ENCODE peak calls at places on chromosomes 5 and 9, in six cellular contexts. One of them, this sample, is unnamed.

GRCh38 chr5:134964359-134965270 is 3.1 kb upstream of the CATSPER3 start:
- DNase-seq in MM.1S: no peak
- DNase-seq in mammary epithelial cell: no peak
- DNase-seq in mesenchymal stem cell: no peak
- DNase-seq in fibroblast of lung: no peak
- DNase-seq in HCT116: no peak
- DNase-seq in this sample: no peak

GRCh38 chr5:93519737-93520136 is 61.3 kb downstream of the NR2F1-AS1 start:
- DNase-seq in MM.1S: no peak
- DNase-seq in mammary epithelial cell: no peak
- DNase-seq in mesenchymal stem cell: no peak
- DNase-seq in fibroblast of lung: peak
- DNase-seq in HCT116: no peak
- DNase-seq in this sample: peak

GRCh38 chr5:135158982-135159381 is 125.0 kb upstream of the PITX1 start:
- DNase-seq in MM.1S: no peak
- DNase-seq in mammary epithelial cell: no peak
- DNase-seq in mesenchymal stem cell: no peak
- DNase-seq in fibroblast of lung: no peak
- DNase-seq in HCT116: no peak
- DNase-seq in this sample: no peak

GRCh38 chr5:88555658-88556057 is 287.0 kb upstream of the TMEM161B start:
- DNase-seq in MM.1S: peak
- DNase-seq in mammary epithelial cell: no peak
- DNase-seq in mesenchymal stem cell: no peak
- DNase-seq in fibroblast of lung: no peak
- DNase-seq in HCT116: no peak
- DNase-seq in this sample: peak

GRCh38 chr5:169195601-169196000 is 105.3 kb downstream of the SLIT3 start:
- DNase-seq in MM.1S: no peak
- DNase-seq in mammary epithelial cell: no peak
- DNase-seq in mesenchymal stem cell: no peak
- DNase-seq in fibroblast of lung: no peak
- DNase-seq in HCT116: no peak
- DNase-seq in this sample: no peak

GRCh38 chr9:33881635-33882034 is 64.7 kb downstream of the UBE2R2 start:
- DNase-seq in MM.1S: no peak
- DNase-seq in mammary epithelial cell: peak
- DNase-seq in mesenchymal stem cell: peak
- DNase-seq in fibroblast of lung: no peak
- DNase-seq in HCT116: no peak
- DNase-seq in this sample: peak

GRCh38 chr5:110785356-110785755 is 46.5 kb downstream of the SLC25A46 start:
- DNase-seq in MM.1S: no peak
- DNase-seq in mammary epithelial cell: peak
- DNase-seq in mesenchymal stem cell: no peak
- DNase-seq in fibroblast of lung: peak
- DNase-seq in HCT116: no peak
- DNase-seq in this sample: peak

GRCh38 chr5:162325143-162325727 is 257.7 kb downstream of the GABRG2 start:
- DNase-seq in MM.1S: no peak
- DNase-seq in mammary epithelial cell: no peak
- DNase-seq in mesenchymal stem cell: no peak
- DNase-seq in fibroblast of lung: no peak
- DNase-seq in HCT116: no peak
- DNase-seq in this sample: no peak

GRCh38 chr5:18043344-18043743 is 409.1 kb downstream of the TAF11L14 start:
- DNase-seq in MM.1S: no peak
- DNase-seq in mammary epithelial cell: peak
- DNase-seq in mesenchymal stem cell: no peak
- DNase-seq in fibroblast of lung: no peak
- DNase-seq in HCT116: no peak
- DNase-seq in this sample: no peak

GRCh38 chr5:96885518-96886338 is 9.4 kb downstream of the ERAP2 start:
- DNase-seq in MM.1S: peak
- DNase-seq in mammary epithelial cell: no peak
- DNase-seq in mesenchymal stem cell: no peak
- DNase-seq in fibroblast of lung: no peak
- DNase-seq in HCT116: no peak
- DNase-seq in this sample: peak

GRCh38 chr9:86494644-86495081 is 140.5 kb upstream of the TUT7 start:
- DNase-seq in MM.1S: no peak
- DNase-seq in mammary epithelial cell: peak
- DNase-seq in mesenchymal stem cell: peak
- DNase-seq in fibroblast of lung: peak
- DNase-seq in HCT116: no peak
- DNase-seq in this sample: peak

GRCh38 chr9:114138537-114138936 is 16.8 kb upstream of the COL27A1 start:
- DNase-seq in MM.1S: no peak
- DNase-seq in mammary epithelial cell: no peak
- DNase-seq in mesenchymal stem cell: no peak
- DNase-seq in fibroblast of lung: no peak
- DNase-seq in HCT116: no peak
- DNase-seq in this sample: no peak

GRCh38 chr5:89967806-89968444 is 441.6 kb downstream of the CETN3 start:
- DNase-seq in MM.1S: no peak
- DNase-seq in mammary epithelial cell: peak
- DNase-seq in mesenchymal stem cell: peak
- DNase-seq in fibroblast of lung: peak
- DNase-seq in HCT116: no peak
- DNase-seq in this sample: peak

DNA sequence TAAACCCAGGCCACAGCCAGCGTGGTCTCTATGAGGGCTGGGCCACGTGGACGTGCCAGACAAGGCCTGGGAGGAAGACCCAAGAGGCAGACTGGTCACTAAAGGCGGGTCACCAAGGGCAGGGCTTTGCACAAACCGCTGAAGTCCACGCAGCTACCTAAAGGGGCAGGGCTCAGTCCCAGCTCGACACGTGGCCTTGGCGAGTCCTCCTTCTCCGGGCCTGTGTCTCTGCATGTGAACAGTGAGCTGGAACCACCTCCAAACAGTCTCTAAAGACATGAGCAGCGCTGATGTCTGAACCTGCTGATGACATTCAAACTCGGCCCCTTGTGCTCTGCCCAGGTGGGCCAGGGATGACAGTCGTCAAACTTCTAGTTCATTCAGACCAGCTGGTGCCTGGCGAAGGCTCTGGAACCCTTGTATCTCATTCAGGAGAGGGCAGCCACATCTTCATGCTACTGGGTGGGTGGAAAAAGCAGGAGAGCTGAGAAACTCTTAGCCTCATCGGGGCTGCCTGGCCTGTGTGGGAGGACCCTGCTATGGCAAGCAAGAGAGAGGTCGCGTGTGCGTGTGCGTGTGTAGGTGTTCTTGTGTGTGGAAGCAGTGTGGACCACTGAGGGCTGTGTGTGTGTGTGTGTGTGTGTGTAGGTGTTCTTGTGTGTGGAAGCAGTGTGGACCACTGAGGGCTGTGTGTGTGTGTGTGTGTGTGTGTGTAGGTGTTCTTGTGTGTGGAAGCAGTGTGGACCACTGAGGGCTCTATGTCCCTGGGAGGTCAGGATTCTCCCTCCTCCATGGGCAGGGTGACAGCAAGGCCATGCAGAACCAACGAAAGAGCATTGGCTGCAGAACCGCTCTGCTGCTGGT is 14.1 kb upstream of the SLC25A51 start:
- DNase-seq in MM.1S: no peak
- DNase-seq in mammary epithelial cell: no peak
- DNase-seq in mesenchymal stem cell: no peak
- DNase-seq in fibroblast of lung: no peak
- DNase-seq in HCT116: no peak
- DNase-seq in this sample: no peak
- H3K27ac ChIP-seq in MM.1S: no peak
- H3K27ac ChIP-seq in mammary epithelial cell: no peak
- H3K27ac ChIP-seq in mesenchymal stem cell: no peak
- H3K27ac ChIP-seq in fibroblast of lung: peak
- H3K27ac ChIP-seq in HCT116: no peak
- H3K27ac ChIP-seq in this sample: no peak

GRCh38 chr5:178107889-178108288 is 5.4 kb upstream of the N4BP3 start:
- DNase-seq in MM.1S: no peak
- DNase-seq in mammary epithelial cell: no peak
- DNase-seq in mesenchymal stem cell: no peak
- DNase-seq in fibroblast of lung: no peak
- DNase-seq in HCT116: no peak
- DNase-seq in this sample: no peak
- H2AFZ ChIP-seq in MM.1S: no peak
- H2AFZ ChIP-seq in mammary epithelial cell: peak
- H2AFZ ChIP-seq in mesenchymal stem cell: no peak
- H2AFZ ChIP-seq in fibroblast of lung: no peak
- H2AFZ ChIP-seq in HCT116: no peak
- H2AFZ ChIP-seq in this sample: no peak

GRCh38 chr9:136193891-136194279 is 11.0 kb downstream of the LHX3 start:
- DNase-seq in MM.1S: no peak
- DNase-seq in mammary epithelial cell: no peak
- DNase-seq in mesenchymal stem cell: no peak
- DNase-seq in fibroblast of lung: no peak
- DNase-seq in HCT116: no peak
- DNase-seq in this sample: no peak

GRCh38 chr9:136192289-136193126 is 12.4 kb downstream of the LHX3 start:
- DNase-seq in MM.1S: no peak
- DNase-seq in mammary epithelial cell: no peak
- DNase-seq in mesenchymal stem cell: no peak
- DNase-seq in fibroblast of lung: peak
- DNase-seq in HCT116: no peak
- DNase-seq in this sample: no peak

GRCh38 chr9:136191549-136192286 is 13.2 kb downstream of the LHX3 start:
- DNase-seq in MM.1S: no peak
- DNase-seq in mammary epithelial cell: no peak
- DNase-seq in mesenchymal stem cell: no peak
- DNase-seq in fibroblast of lung: peak
- DNase-seq in HCT116: no peak
- DNase-seq in this sample: no peak

GRCh38 chr9:136194540-136194939 is 10.4 kb downstream of the LHX3 start:
- DNase-seq in MM.1S: no peak
- DNase-seq in mammary epithelial cell: no peak
- DNase-seq in mesenchymal stem cell: no peak
- DNase-seq in fibroblast of lung: no peak
- DNase-seq in HCT116: no peak
- DNase-seq in this sample: no peak

DNA sequence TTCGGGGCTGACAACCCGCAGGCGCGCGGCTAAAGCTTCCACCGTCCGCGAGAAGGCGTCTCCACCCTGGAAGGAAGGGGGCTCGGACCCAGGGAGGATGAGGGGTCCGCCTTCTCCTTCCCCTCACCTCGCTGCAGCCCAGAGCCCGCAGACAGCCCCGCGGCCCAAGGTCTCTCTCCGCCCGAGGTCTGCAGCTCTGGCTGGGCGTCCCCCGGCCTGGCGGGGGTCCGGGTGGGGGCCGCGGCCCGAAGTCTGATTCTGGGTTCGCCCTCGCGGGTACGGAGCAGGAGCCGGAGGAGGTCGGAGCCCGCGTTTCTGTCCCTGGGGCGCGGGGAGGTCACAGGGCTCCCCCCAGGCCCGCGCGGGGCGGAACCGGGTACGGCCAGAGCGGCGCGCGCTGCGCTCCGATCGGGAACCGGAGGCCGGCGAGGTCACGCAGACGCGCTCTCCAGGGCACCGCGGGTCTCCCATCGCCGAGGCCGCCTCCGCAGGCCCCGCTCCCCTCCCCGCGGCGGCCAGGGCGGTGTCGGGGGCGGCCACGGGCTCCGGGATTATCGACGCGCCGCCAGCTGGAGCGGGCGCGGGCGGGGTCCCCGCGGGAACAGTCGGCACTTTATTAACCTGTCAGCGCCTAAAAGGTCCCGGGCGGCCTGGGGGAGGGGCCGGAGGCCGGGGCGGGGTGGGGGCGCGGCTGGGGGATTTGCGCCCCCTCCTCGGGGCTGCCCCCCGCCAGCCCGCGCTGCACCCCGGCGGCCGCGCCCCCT is 11.6 kb downstream of the LHX3 start:
- DNase-seq in MM.1S: no peak
- DNase-seq in mammary epithelial cell: no peak
- DNase-seq in mesenchymal stem cell: no peak
- DNase-seq in fibroblast of lung: no peak
- DNase-seq in HCT116: no peak
- DNase-seq in this sample: no peak
- H3K9ac ChIP-seq in MM.1S: no peak
- H3K9ac ChIP-seq in mammary epithelial cell: no peak
- H3K9ac ChIP-seq in mesenchymal stem cell: no peak
- H3K9ac ChIP-seq in fibroblast of lung: no peak
- H3K9ac ChIP-seq in HCT116: no peak
- H3K9ac ChIP-seq in this sample: no peak

GRCh38 chr9:11086561-11086960 is 473.8 kb upstream of the PTPRD start:
- DNase-seq in MM.1S: no peak
- DNase-seq in mammary epithelial cell: no peak
- DNase-seq in mesenchymal stem cell: peak
- DNase-seq in fibroblast of lung: peak
- DNase-seq in HCT116: no peak
- DNase-seq in this sample: peak
- H3K27ac ChIP-seq in MM.1S: no peak
- H3K27ac ChIP-seq in mammary epithelial cell: no peak
- H3K27ac ChIP-seq in mesenchymal stem cell: no peak
- H3K27ac ChIP-seq in fibroblast of lung: no peak
- H3K27ac ChIP-seq in HCT116: no peak
- H3K27ac ChIP-seq in this sample: peak

GRCh38 chr9:120889606-120890396 is 12.8 kb upstream of the PHF19 start:
- DNase-seq in MM.1S: no peak
- DNase-seq in mammary epithelial cell: no peak
- DNase-seq in mesenchymal stem cell: no peak
- DNase-seq in fibroblast of lung: no peak
- DNase-seq in HCT116: no peak
- DNase-seq in this sample: no peak

GRCh38 chr9:120888626-120889025 is 11.6 kb upstream of the PHF19 start:
- DNase-seq in MM.1S: no peak
- DNase-seq in mammary epithelial cell: no peak
- DNase-seq in mesenchymal stem cell: no peak
- DNase-seq in fibroblast of lung: no peak
- DNase-seq in HCT116: no peak
- DNase-seq in this sample: no peak

GRCh38 chr9:120892177-120892747 is 15.3 kb upstream of the PHF19 start:
- DNase-seq in MM.1S: no peak
- DNase-seq in mammary epithelial cell: no peak
- DNase-seq in mesenchymal stem cell: no peak
- DNase-seq in fibroblast of lung: no peak
- DNase-seq in HCT116: no peak
- DNase-seq in this sample: no peak

GRCh38 chr9:120891255-120891954 is 14.4 kb upstream of the PHF19 start:
- DNase-seq in MM.1S: no peak
- DNase-seq in mammary epithelial cell: no peak
- DNase-seq in mesenchymal stem cell: peak
- DNase-seq in fibroblast of lung: peak
- DNase-seq in HCT116: no peak
- DNase-seq in this sample: no peak

GRCh38 chr9:120890415-120891254 is 13.6 kb upstream of the PHF19 start:
- DNase-seq in MM.1S: no peak
- DNase-seq in mammary epithelial cell: no peak
- DNase-seq in mesenchymal stem cell: peak
- DNase-seq in fibroblast of lung: peak
- DNase-seq in HCT116: no peak
- DNase-seq in this sample: no peak
- H2AFZ ChIP-seq in MM.1S: no peak
- H2AFZ ChIP-seq in mammary epithelial cell: no peak
- H2AFZ ChIP-seq in mesenchymal stem cell: no peak
- H2AFZ ChIP-seq in fibroblast of lung: no peak
- H2AFZ ChIP-seq in HCT116: no peak
- H2AFZ ChIP-seq in this sample: no peak